ENCODE peak calls at places on chromosomes 7 and 10, in ten cellular contexts. L, G, U, K, H, P, N, S, J and Q are unnamed samples.

GRCh38 chr10:45476559-45476958 is 102.5 kb downstream of the ALOX5 start:
- DNase-seq in L (no peak), P (no peak), G (no peak), U (no peak), K (no peak), J (no peak), H (no peak), N (no peak), S (no peak), Q (no peak)

GRCh38 chr10:122154733-122155366 is 116.2 kb upstream of the BTBD16 start:
- DNase-seq in L (no peak), N (no peak), G (no peak), K (no peak), H (peak; percentile 60), U (peak; percentile 16), S (no peak), P (no peak), J (peak; percentile 43), Q (peak; percentile 72)

GRCh38 chr7:106757846-106758245 is 96.9 kb upstream of the CCDC71L start:
- DNase-seq in G (peak; percentile 12), U (peak; percentile 15), L (no peak), H (peak; percentile 13), S (no peak), K (no peak), P (peak; percentile 71), N (no peak), J (peak; percentile 24), Q (peak; percentile 39)

GRCh38 chr10:80202934-80203834 is 2.2 kb downstream of the ANXA11 start:
- DNase-seq in N (peak; percentile 68), K (peak; percentile 71), L (peak; percentile 95), J (peak; percentile 75), H (peak; percentile 86), G (peak; percentile 59), U (peak; percentile 80), S (no peak), P (peak; percentile 78), Q (peak; percentile 89)

GRCh38 chr10:6520138-6520537 is 59.9 kb downstream of the PRKCQ start:
- DNase-seq in P (no peak), J (no peak), U (no peak), G (no peak), L (no peak), N (no peak), K (no peak), H (no peak), S (no peak), Q (no peak)

GRCh38 chr7:47915066-47915976 is 32.9 kb downstream of the PKD1L1 start:
- DNase-seq in G (no peak), K (no peak), J (no peak), S (no peak), U (no peak), N (no peak), P (no peak), L (no peak), H (no peak), Q (no peak)

GRCh38 chr10:52170776-52171175 is 143.3 kb upstream of the DKK1 start:
- DNase-seq in K (no peak), G (no peak), U (no peak), N (no peak), P (no peak), H (no peak), L (no peak), S (no peak), J (no peak), Q (no peak)

GRCh38 chr10:59337254-59337653 is 25.1 kb downstream of the FAM13C start:
- DNase-seq in P (peak; percentile 54), G (peak; percentile 35), N (no peak), J (no peak), L (peak; percentile 7), S (peak; percentile 52), K (no peak), H (peak; percentile 52), U (no peak), Q (peak; percentile 90)

GRCh38 chr10:129579228-129579627 is 112.2 kb downstream of the MGMT start:
- DNase-seq in K (no peak), L (no peak), N (no peak), H (no peak), P (peak; percentile 48), U (no peak), G (no peak), S (no peak), J (no peak), Q (no peak)

DNA sequence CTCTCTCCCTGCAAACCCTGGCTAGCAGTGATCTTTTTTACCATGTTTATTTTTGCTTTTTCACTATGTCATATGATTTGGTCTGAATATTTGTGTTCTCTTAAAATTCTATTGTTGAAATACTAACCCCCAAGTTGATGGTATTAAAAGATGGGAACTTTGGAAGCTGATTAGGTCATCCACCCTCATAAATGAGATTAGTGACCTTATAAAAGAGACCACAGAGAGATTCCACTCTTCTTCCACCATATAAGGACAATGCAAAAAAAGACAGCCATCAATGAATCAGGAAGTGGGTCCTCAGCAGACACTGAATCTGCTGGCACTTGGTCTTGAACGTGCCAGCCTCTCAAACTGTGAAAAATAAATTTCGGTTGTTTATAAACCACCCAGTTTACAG is 112.8 kb upstream of the KCND2 start:
- DNase-seq in K (no peak), S (no peak), H (no peak), P (no peak), U (no peak), G (no peak), J (no peak), N (no peak), L (no peak), Q (no peak)
- TF ChIP-seq CTCF in K (no peak), S (no peak), H (no peak), P (no peak), U (no peak), G (no peak), J (no peak), N (no peak), L (no peak), Q (no peak)

GRCh38 chr7:125847055-125847454 is 917.4 kb upstream of the POT1 start:
- DNase-seq in H (no peak), N (no peak), J (no peak), K (no peak), L (no peak), S (no peak), P (no peak), U (no peak), G (no peak), Q (no peak)

GRCh38 chr7:125848157-125848556 is 918.5 kb upstream of the POT1 start:
- DNase-seq in K (no peak), N (no peak), L (no peak), G (no peak), P (no peak), U (no peak), J (no peak), H (no peak), S (no peak), Q (no peak)

GRCh38 chr7:125847706-125848105 is 918.1 kb upstream of the POT1 start:
- DNase-seq in K (no peak), L (no peak), S (no peak), H (no peak), U (no peak), J (no peak), P (no peak), N (no peak), G (no peak), Q (no peak)
- H3K4me3 ChIP-seq in K (no peak overlapping the region), L (no peak overlapping the region), S (no peak overlapping the region), H (no peak overlapping the region), U (no peak overlapping the region), J (no peak overlapping the region), P (no peak overlapping the region), N (no peak overlapping the region), G (no peak overlapping the region), Q (no peak overlapping the region)

GRCh38 chr10:73379064-73379748 is 20.5 kb upstream of the CFAP70 start:
- DNase-seq in L (no peak), N (no peak), H (no peak), J (no peak), P (no peak), U (peak; percentile 29), S (no peak), G (no peak), K (no peak), Q (no peak)
- H3K36me3 ChIP-seq in L (peaks cover 78% of the 10 kb centered on the region), N (peaks cover 6% of the 10 kb centered on the region), H (peaks cover 19% of the 10 kb centered on the region), J (no peaks in the 10 kb centered on the region), P (peaks cover 91% of the 10 kb centered on the region), U (peaks cover 15% of the 10 kb centered on the region), S (peaks cover 81% of the 10 kb centered on the region), G (peaks cover 2% of the 10 kb centered on the region), K (peaks cover 5% of the 10 kb centered on the region), Q (peaks cover 50% of the 10 kb centered on the region)

GRCh38 chr7:44986218-44987053 is 7.6 kb upstream of the MYO1G start:
- DNase-seq in N (peak; percentile 97), G (peak; percentile 92), L (peak; percentile 95), S (peak; percentile 94), U (peak; percentile 85), P (peak; percentile 96), H (peak; percentile 93), K (peak; percentile 97), J (peak; percentile 90), Q (peak; percentile 89)
- TF ChIP-seq CTCF in N (no peak), G (peak; percentile 25), L (no peak), S (no peak), U (no peak), P (no peak), H (no peak), K (no peak), J (peak; percentile 10), Q (no peak)

GRCh38 chr10:103659674-103660363 is 166.3 kb downstream of the NEURL1 start:
- DNase-seq in J (peak; percentile 82), K (peak; percentile 56), G (peak; percentile 73), P (peak; percentile 85), N (no peak), L (no peak), U (peak; percentile 70), S (peak; percentile 68), H (peak; percentile 81), Q (peak; percentile 85)
- H3K4me3 ChIP-seq in J (peak overlapping the region; percentile 69), K (no peak overlapping the region), G (peak overlapping the region; percentile 85), P (peak overlapping the region; percentile 65), N (no peak overlapping the region), L (no peak overlapping the region), U (peak overlapping the region; percentile 59), S (peak overlapping the region; percentile 53), H (peak overlapping the region; percentile 63), Q (peak overlapping the region; percentile 70)

GRCh38 chr10:3147117-3147820 is 25.3 kb downstream of the PITRM1 start:
- DNase-seq in N (no peak), U (no peak), P (no peak), K (no peak), J (no peak), H (no peak), S (no peak), L (no peak), G (no peak), Q (no peak)
- H3K36me3 ChIP-seq in N (peaks cover 6% of the 10 kb centered on the region), U (no peaks in the 10 kb centered on the region), P (peaks cover 95% of the 10 kb centered on the region), K (no peaks in the 10 kb centered on the region), J (no peaks in the 10 kb centered on the region), H (peaks cover 15% of the 10 kb centered on the region), S (peaks cover 96% of the 10 kb centered on the region), L (peaks cover 23% of the 10 kb centered on the region), G (no peaks in the 10 kb centered on the region), Q (peaks cover 83% of the 10 kb centered on the region)